ENCODE peak calls at places on chromosomes 3 and 15, in nine cellular contexts. V, Y, M, J, X, N, F, T and H are unnamed samples.

GRCh38 chr15:70401709-70402108 is 304.0 kb upstream of the TLE3 start:
- DNase-seq in T (no peak), M (no peak), V (no peak), Y (no peak), N (no peak), J (no peak), X (no peak), F (no peak), H (no peak)

GRCh38 chr3:33980252-33980651 is 181.8 kb downstream of the PDCD6IP start:
- DNase-seq in F (peak; percentile 11), M (peak; percentile 85), J (no peak), X (no peak), N (no peak), Y (no peak), V (no peak), T (peak; percentile 93), H (no peak)

GRCh38 chr3:133824961-133825485 is 19.4 kb downstream of the SRPRB start:
- DNase-seq in N (no peak), X (no peak), J (no peak), T (no peak), V (no peak), F (no peak), Y (no peak), M (no peak), H (no peak)

GRCh38 chr15:89912674-89913396 is at the start of gene ARPIN:
- DNase-seq in Y (no peak), T (peak; percentile 63), N (no peak), V (no peak), F (no peak), M (peak; percentile 32), X (peak; percentile 57), J (peak; percentile 74), H (peak; percentile 66)

GRCh38 chr15:59349715-59350420 is 22.8 kb downstream of the MYO1E start:
- DNase-seq in T (peak; percentile 94), F (peak; percentile 84), M (peak; percentile 94), N (peak; percentile 11), V (no peak), Y (no peak), X (no peak), J (peak; percentile 53), H (no peak)

GRCh38 chr3:141052570-141053069 is 1.5 kb downstream of the SPSB4 start:
- DNase-seq in Y (no peak), F (no peak), J (peak; percentile 75), M (no peak), V (no peak), N (no peak), X (no peak), T (no peak), H (peak; percentile 77)

GRCh38 chr3:129532261-129532660 is 3.8 kb downstream of the RHO start:
- DNase-seq in X (no peak), F (no peak), M (no peak), J (no peak), N (no peak), T (no peak), V (no peak), Y (no peak), H (no peak)

GRCh38 chr15:59609730-59610712 is 1.6 kb upstream of the GCNT3 start:
- DNase-seq in N (no peak), T (peak; percentile 2), F (no peak), X (no peak), Y (no peak), J (no peak), M (no peak), V (no peak), H (peak; percentile 35)

GRCh38 chr3:182058488-182058887 is 346.8 kb downstream of the SOX2 start:
- DNase-seq in F (no peak), N (no peak), J (no peak), V (no peak), Y (no peak), X (no peak), T (no peak), M (no peak), H (no peak)

GRCh38 chr3:5194801-5195509 is 7.4 kb downstream of the EDEM1 start:
- DNase-seq in V (no peak), X (no peak), N (no peak), M (peak; percentile 91), Y (no peak), J (no peak), T (peak; percentile 87), F (peak; percentile 60), H (peak; percentile 13)

GRCh38 chr3:49967307-49967706 is 27.4 kb downstream of the RBM6 start:
- DNase-seq in J (no peak), M (peak; percentile 68), Y (no peak), F (no peak), N (no peak), T (no peak), V (no peak), X (no peak), H (no peak)

GRCh38 chr15:68499620-68500312 is 67.8 kb upstream of the ITGA11 start:
- DNase-seq in Y (no peak), T (peak; percentile 50), N (no peak), J (no peak), F (no peak), X (peak; percentile 18), M (no peak), V (no peak), H (no peak)

GRCh38 chr3:160154033-160154432 is 71.2 kb upstream of the C3orf80 start:
- DNase-seq in M (peak; percentile 59), F (peak; percentile 51), J (no peak), T (peak; percentile 29), Y (no peak), N (no peak), V (no peak), X (no peak), H (no peak)

GRCh38 chr15:88377509-88377908 is 89.7 kb downstream of the MRPL46 start:
- DNase-seq in F (no peak), J (no peak), T (no peak), Y (no peak), X (peak; percentile 20), N (no peak), M (no peak), V (no peak), H (no peak)

GRCh38 chr3:117128876-117129275 is 419.3 kb downstream of the TUSC7 start:
- DNase-seq in F (no peak), N (no peak), M (no peak), Y (no peak), J (no peak), V (no peak), X (no peak), T (no peak), H (no peak)

GRCh38 chr3:194995334-194995733 is 275.6 kb downstream of the XXYLT1 start:
- DNase-seq in J (peak; percentile 36), V (no peak), Y (no peak), N (no peak), T (no peak), F (no peak), M (no peak), X (peak; percentile 28), H (no peak)